ENCODE peak calls at places on chromosomes 12 and 14, in eight cellular contexts. One of them, this sample, is unnamed.

GRCh38 chr14:105745433-105746123 is 219.2 kb downstream of the TMEM121 start:
- DNase-seq in mucosa of descending colon: no peak
- DNase-seq in ovary: no peak
- DNase-seq in posterior cingulate gyrus: no peak
- DNase-seq in iPS-NIHi11: no peak
- DNase-seq in NCI-H2107: no peak
- DNase-seq in A673: no peak
- DNase-seq in WTC11: no peak
- DNase-seq in this sample: no peak

GRCh38 chr12:82027612-82028011 is 268.5 kb upstream of the PPFIA2 start:
- DNase-seq in mucosa of descending colon: no peak
- DNase-seq in ovary: no peak
- DNase-seq in posterior cingulate gyrus: no peak
- DNase-seq in iPS-NIHi11: no peak
- DNase-seq in NCI-H2107: no peak
- DNase-seq in A673: no peak
- DNase-seq in WTC11: no peak
- DNase-seq in this sample: no peak

GRCh38 chr14:32078030-32078793 is 1.1 kb downstream of the ARHGAP5 start:
- DNase-seq in mucosa of descending colon: peak; percentile 58
- DNase-seq in ovary: peak; percentile 63
- DNase-seq in posterior cingulate gyrus: peak; percentile 46
- DNase-seq in iPS-NIHi11: peak; percentile 12
- DNase-seq in NCI-H2107: peak; percentile 44
- DNase-seq in A673: no peak
- DNase-seq in WTC11: no peak
- DNase-seq in this sample: peak; percentile 72

GRCh38 chr14:31945074-31945613 is 132.0 kb upstream of the ARHGAP5 start:
- DNase-seq in mucosa of descending colon: peak; percentile 73
- DNase-seq in ovary: no peak
- DNase-seq in posterior cingulate gyrus: no peak
- DNase-seq in iPS-NIHi11: no peak
- DNase-seq in NCI-H2107: no peak
- DNase-seq in A673: no peak
- DNase-seq in WTC11: no peak
- DNase-seq in this sample: no peak

GRCh38 chr14:99260652-99261551 is 11.1 kb downstream of the BCL11B start:
- DNase-seq in mucosa of descending colon: no peak
- DNase-seq in ovary: no peak
- DNase-seq in posterior cingulate gyrus: no peak
- DNase-seq in iPS-NIHi11: no peak
- DNase-seq in NCI-H2107: no peak
- DNase-seq in A673: no peak
- DNase-seq in WTC11: no peak
- DNase-seq in this sample: no peak

GRCh38 chr12:74468401-74468800 is 69.2 kb upstream of the ATXN7L3B start:
- DNase-seq in mucosa of descending colon: no peak
- DNase-seq in ovary: no peak
- DNase-seq in posterior cingulate gyrus: no peak
- DNase-seq in iPS-NIHi11: no peak
- DNase-seq in NCI-H2107: no peak
- DNase-seq in A673: no peak
- DNase-seq in WTC11: no peak
- DNase-seq in this sample: no peak

GRCh38 chr14:94897583-94897982 is 127.7 kb upstream of the GSC start:
- DNase-seq in mucosa of descending colon: no peak
- DNase-seq in ovary: no peak
- DNase-seq in posterior cingulate gyrus: no peak
- DNase-seq in iPS-NIHi11: no peak
- DNase-seq in NCI-H2107: no peak
- DNase-seq in A673: no peak
- DNase-seq in WTC11: no peak
- DNase-seq in this sample: no peak

GRCh38 chr12:101455685-101456084 is 19.5 kb upstream of the SPIC start:
- DNase-seq in mucosa of descending colon: no peak
- DNase-seq in ovary: no peak
- DNase-seq in posterior cingulate gyrus: no peak
- DNase-seq in iPS-NIHi11: no peak
- DNase-seq in NCI-H2107: no peak
- DNase-seq in A673: peak; percentile 22
- DNase-seq in WTC11: no peak
- DNase-seq in this sample: no peak

GRCh38 chr14:74695406-74695805 is 17.5 kb downstream of the AREL1 start:
- DNase-seq in mucosa of descending colon: no peak
- DNase-seq in ovary: no peak
- DNase-seq in posterior cingulate gyrus: no peak
- DNase-seq in iPS-NIHi11: no peak
- DNase-seq in NCI-H2107: no peak
- DNase-seq in A673: no peak
- DNase-seq in WTC11: no peak
- DNase-seq in this sample: no peak

GRCh38 chr12:127273621-127274020 is 993.3 kb upstream of the TMEM132C start:
- DNase-seq in mucosa of descending colon: no peak
- DNase-seq in ovary: no peak
- DNase-seq in posterior cingulate gyrus: no peak
- DNase-seq in iPS-NIHi11: no peak
- DNase-seq in NCI-H2107: no peak
- DNase-seq in A673: no peak
- DNase-seq in WTC11: no peak
- DNase-seq in this sample: no peak

GRCh38 chr14:75980856-75981255 is 939 bp downstream of the TGFB3 start:
- DNase-seq in mucosa of descending colon: no peak
- DNase-seq in ovary: peak; percentile 52
- DNase-seq in posterior cingulate gyrus: no peak
- DNase-seq in iPS-NIHi11: no peak
- DNase-seq in NCI-H2107: peak; percentile 15
- DNase-seq in A673: no peak
- DNase-seq in WTC11: no peak
- DNase-seq in this sample: no peak

GRCh38 chr12:6450091-6450868 is 1.6 kb upstream of the TAPBPL start:
- DNase-seq in mucosa of descending colon: no peak
- DNase-seq in ovary: no peak
- DNase-seq in posterior cingulate gyrus: no peak
- DNase-seq in iPS-NIHi11: no peak
- DNase-seq in NCI-H2107: no peak
- DNase-seq in A673: no peak
- DNase-seq in WTC11: peak; percentile 8
- DNase-seq in this sample: no peak

This sample was measured in G401.